ENCODE peak calls at places on chromosomes 4 and X, in five cellular contexts. V is fibroblast of lung; F is heart right ventricle; O is choroid plexus epithelial cell; C is CD4-positive, alpha-beta T cell. P is an unnamed sample.
A peak's percentile ranks its signal among the peaks of the same experiment; 100 is the strongest.

GRCh38 chr4:57303012-57303751 is 193.0 kb upstream of the IGFBP7 start:
- DNase-seq in V (peak; percentile 33), O (peak; percentile 6), F (no peak), C (no peak), P (no peak)

GRCh38 chr4:180913750-180914149 is 1329.5 kb upstream of the TENM3 start:
- DNase-seq in C (no peak), V (peak; percentile 91), F (no peak), O (peak; percentile 0), P (no peak)

GRCh38 chr4:71380721-71381120 is 41.9 kb downstream of the SLC4A4 start:
- DNase-seq in V (peak; percentile 67), O (peak; percentile 3), F (no peak), C (no peak), P (no peak)

GRCh38 chr4:4549534-4549933 is 7.7 kb upstream of the STX18 start:
- DNase-seq in O (no peak), F (no peak), V (no peak), C (no peak), P (no peak)

GRCh38 chrX:132602701-132603100 is 113.9 kb upstream of the MBNL3 start:
- DNase-seq in C (no peak), O (no peak), F (no peak), V (no peak), P (no peak)

GRCh38 chr4:112633477-112634235 is 3.1 kb downstream of the ZGRF1 start:
- DNase-seq in C (no peak), O (peak; percentile 70), F (no peak), V (peak; percentile 23), P (no peak)

GRCh38 chr4:74042681-74043080 is 4.2 kb upstream of the CXCL3 start:
- DNase-seq in O (no peak), V (no peak), F (no peak), C (no peak), P (no peak)

GRCh38 chrX:19660604-19661003 is 145.3 kb upstream of the MAP3K15 start:
- DNase-seq in C (no peak), O (no peak), F (no peak), V (no peak), P (no peak)

GRCh38 chr4:161382655-161383054 is 781.1 kb downstream of the FSTL5 start:
- DNase-seq in F (no peak), C (no peak), O (no peak), V (no peak), P (no peak)

GRCh38 chrX:15293471-15293870 is 22.0 kb downstream of the ASB11 start:
- DNase-seq in C (no peak), O (no peak), V (no peak), F (no peak), P (no peak)

GRCh38 chr4:113222431-113222979 is 173.1 kb downstream of the ANK2 start:
- DNase-seq in O (no peak), V (peak; percentile 48), C (no peak), F (no peak), P (no peak)

GRCh38 chrX:16002185-16002584 is 121.2 kb upstream of the GRPR start:
- DNase-seq in F (no peak), O (peak; percentile 13), C (no peak), V (peak; percentile 20), P (no peak)

GRCh38 chrX:110421499-110422455 is 63.1 kb downstream of the RTL9 start:
- DNase-seq in F (no peak), C (no peak), V (no peak), O (no peak), P (no peak)

GRCh38 chr4:148210661-148211060 is 231.6 kb downstream of the NR3C2 start:
- DNase-seq in O (no peak), C (no peak), F (no peak), V (no peak), P (no peak)

GRCh38 chrX:76109654-76110053 is 63.2 kb upstream of the PBDC1 start:
- DNase-seq in C (no peak), F (no peak), O (no peak), V (no peak), P (no peak)
- TF ChIP-seq CTCF in C (no peak), F (no peak), O (no peak), V (no peak), P (no peak)

DNA sequence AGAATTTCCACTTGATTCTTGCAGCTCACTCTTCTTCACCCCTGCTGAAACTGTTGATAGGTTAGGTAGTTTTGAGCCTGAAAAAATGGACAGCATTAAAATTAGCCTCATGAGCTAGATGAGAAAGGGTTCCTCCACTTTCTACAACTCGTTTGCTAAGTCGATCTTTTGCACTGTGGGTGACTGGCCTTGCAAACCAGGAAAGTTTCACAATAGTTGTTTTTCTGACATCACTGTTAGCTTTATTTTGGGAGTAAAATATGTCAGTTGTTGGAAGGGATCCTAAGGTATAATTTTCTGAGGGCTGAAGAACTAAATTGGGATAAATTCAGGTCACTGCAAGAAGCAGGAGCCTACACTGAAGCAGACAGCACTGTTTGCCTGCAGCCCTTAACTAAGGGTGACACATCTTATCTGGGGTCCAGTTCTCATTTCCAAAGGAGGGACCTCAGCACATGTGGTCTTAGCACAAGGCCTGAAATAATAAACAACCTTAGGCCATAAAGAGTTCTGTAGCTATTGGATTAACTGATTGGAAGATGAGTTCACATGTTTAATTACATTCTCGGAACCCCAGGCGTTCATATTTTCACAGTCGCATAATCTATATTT is 29.1 kb downstream of the ANAPC4 start:
- DNase-seq in O (peak; percentile 87), F (no peak), C (no peak), V (peak; percentile 26), P (no peak)
- TF ChIP-seq CTCF in O (no peak), F (no peak), C (no peak), V (no peak), P (no peak)

GRCh38 chrX:54933150-54933826 is 12.7 kb downstream of the TRO start:
- DNase-seq in V (no peak), C (no peak), F (no peak), O (no peak), P (no peak)

GRCh38 chrX:54934058-54934457 is 13.4 kb downstream of the TRO start:
- DNase-seq in F (no peak), C (no peak), O (no peak), V (no peak), P (no peak)

GRCh38 chrX:54934890-54935289 is 14.3 kb downstream of the TRO start:
- DNase-seq in V (no peak), C (no peak), F (no peak), O (no peak), P (no peak)

DNA sequence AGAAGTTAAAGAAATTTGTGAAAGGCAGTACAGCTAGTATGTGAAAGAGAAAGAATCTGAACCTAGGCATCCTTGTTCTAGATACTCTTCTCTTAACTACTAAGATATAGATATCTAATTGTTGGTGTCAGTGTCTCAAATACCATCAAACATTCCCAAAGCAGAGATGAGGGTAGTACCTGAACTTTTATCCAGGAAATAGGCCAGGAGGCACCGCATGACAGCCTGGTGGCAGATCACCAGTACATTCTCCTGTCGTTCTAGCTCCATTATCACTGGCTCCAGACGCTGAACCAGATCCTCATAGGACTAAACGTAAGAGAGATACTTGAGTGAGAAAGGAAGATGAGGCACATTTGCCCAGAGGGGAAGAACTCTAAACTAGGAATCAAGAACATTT is 16.8 kb downstream of the TRO start:
- DNase-seq in F (no peak), C (no peak), O (no peak), V (no peak), P (no peak)
- TF ChIP-seq CTCF in F (no peak), C (no peak), O (no peak), V (no peak), P (no peak)

DNA sequence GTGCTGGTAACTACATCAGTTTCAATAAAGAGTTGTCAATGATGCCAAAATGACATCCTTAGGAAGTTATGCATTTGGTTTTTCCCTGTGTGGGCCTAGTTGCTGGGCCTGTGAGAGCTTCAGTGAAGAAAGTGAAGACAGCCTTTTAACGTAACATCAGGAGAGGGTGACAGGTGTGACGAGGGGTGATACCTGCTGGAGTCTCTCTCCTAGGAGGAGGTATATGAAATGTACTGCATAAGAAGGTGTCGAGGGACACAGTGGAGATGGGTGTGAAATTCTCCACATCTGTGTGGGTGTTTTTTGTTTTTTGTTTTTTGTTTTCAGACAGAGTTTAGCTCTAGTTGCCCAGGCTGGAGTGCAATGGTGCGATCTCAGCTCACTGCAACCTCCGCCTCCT is 49.2 kb downstream of the EVC start:
- DNase-seq in F (no peak), V (no peak), O (no peak), C (no peak), P (no peak)
- TF ChIP-seq CTCF in F (no peak), V (no peak), O (no peak), C (no peak), P (no peak)

GRCh38 chrX:57918750-57919436 is 8.6 kb upstream of the ZXDA start:
- DNase-seq in F (peak; percentile 23), O (peak; percentile 46), C (no peak), V (no peak), P (no peak)
- TF ChIP-seq CTCF in F (peak; percentile 57), O (peak; percentile 57), C (peak; percentile 54), V (peak; percentile 17), P (no peak)

DNA sequence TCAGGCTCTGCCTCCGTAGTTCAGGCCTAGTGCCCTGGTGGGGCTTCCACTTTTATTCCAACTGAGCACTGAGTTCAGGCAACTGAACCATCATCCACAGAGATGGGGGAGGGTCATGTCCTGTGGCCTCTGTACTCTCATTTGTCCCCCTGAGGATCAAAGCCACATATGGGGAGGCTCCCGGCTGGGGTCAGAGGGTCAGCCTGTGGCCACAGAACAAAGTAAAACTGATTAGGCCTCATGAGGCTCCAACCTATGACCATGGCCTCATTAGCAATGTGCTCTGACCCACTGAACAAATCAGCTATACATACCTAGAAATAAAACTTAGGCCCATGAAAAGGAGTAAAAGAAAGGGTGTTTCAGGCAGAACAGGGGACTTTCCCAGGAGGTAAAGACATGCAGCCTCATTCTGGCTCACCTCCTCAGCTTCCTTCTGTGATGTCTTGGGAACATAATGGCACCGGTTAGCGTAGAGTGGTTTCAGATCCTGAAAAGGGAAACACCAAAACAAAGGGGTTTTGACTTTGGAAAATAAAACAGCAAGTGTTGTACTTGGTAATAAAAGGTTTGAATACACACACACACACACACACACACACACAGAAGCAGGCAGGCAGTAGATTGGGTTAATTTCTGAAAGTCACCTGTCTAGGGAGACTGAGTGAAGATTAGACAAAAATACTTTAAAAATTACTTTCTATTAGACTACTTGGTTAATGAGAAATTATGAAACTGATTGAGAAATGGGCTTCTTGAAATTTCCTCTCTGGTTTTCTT is 24.3 kb downstream of the TMEM255A start:
- DNase-seq in O (no peak), C (no peak), V (no peak), F (no peak), P (no peak)
- TF ChIP-seq CTCF in O (no peak), C (no peak), V (no peak), F (no peak), P (no peak)

GRCh38 chr4:187354740-187355139 is 631.1 kb upstream of the FAT1 start:
- DNase-seq in F (no peak), V (no peak), O (no peak), C (no peak), P (no peak)
- TF ChIP-seq CTCF in F (no peak), V (no peak), O (no peak), C (no peak), P (no peak)